ENCODE peak calls at places on chromosomes 16 and 17, in eight cellular contexts. O is cardiac fibroblast, M is mucosa of descending colon, F is GM12878, Q is lung, N is GM12865, B is astrocyte of the spinal cord, V is choroid plexus epithelial cell. H is an unnamed sample.

GRCh38 chr16:19008245-19008644 is 24.5 kb downstream of the TMC7 start:
- DNase-seq in B (peak), F (no peak), M (no peak), N (peak), O (peak), Q (no peak), V (peak), H (no peak)

GRCh38 chr16:68715471-68715870 is 21.6 kb upstream of the CDH1 start:
- DNase-seq in M (peak), V (peak), F (no peak), N (no peak), O (no peak), B (peak), Q (no peak), H (no peak)

GRCh38 chr17:79691931-79692330 is 38.8 kb upstream of the ENPP7 start:
- DNase-seq in Q (no peak), B (no peak), O (no peak), M (no peak), N (no peak), F (no peak), V (no peak), H (no peak)

GRCh38 chr17:38727661-38728220 is 2.4 kb upstream of the CISD3 start:
- DNase-seq in N (peak), M (no peak), O (no peak), Q (no peak), F (no peak), V (no peak), B (no peak), H (no peak)

GRCh38 chr17:68103148-68103547 is 67.6 kb downstream of the KPNA2 start:
- DNase-seq in F (no peak), M (no peak), V (no peak), N (no peak), B (no peak), Q (no peak), O (no peak), H (no peak)

GRCh38 chr17:44921122-44921882 is 6.0 kb upstream of the GFAP start:
- DNase-seq in N (no peak), F (no peak), B (no peak), O (no peak), Q (no peak), V (peak), M (no peak), H (no peak)

GRCh38 chr16:15777533-15778203 is 79.2 kb downstream of the MYH11 start:
- DNase-seq in O (peak), M (no peak), N (peak), Q (no peak), F (no peak), V (peak), B (peak), H (peak)

GRCh38 chr16:24977673-24978065 is 37.5 kb downstream of the ARHGAP17 start:
- DNase-seq in M (no peak), Q (no peak), O (peak), B (peak), F (no peak), N (no peak), V (peak), H (no peak)

GRCh38 chr17:60661489-60661888 is 16.2 kb upstream of the BCAS3 start:
- DNase-seq in Q (no peak), M (no peak), N (no peak), O (no peak), F (no peak), B (no peak), V (no peak), H (no peak)

GRCh38 chr17:67293251-67294203 is 48.5 kb upstream of the HELZ start:
- DNase-seq in N (peak), O (peak), M (peak), B (peak), F (peak), Q (peak), V (peak), H (no peak)

GRCh38 chr17:69539274-69539673 is 124.8 kb downstream of the MAP2K6 start:
- DNase-seq in M (no peak), N (no peak), O (peak), Q (no peak), V (peak), B (no peak), F (no peak), H (no peak)

GRCh38 chr17:43444223-43445008 is 39.4 kb upstream of the DHX8 start:
- DNase-seq in N (no peak), Q (no peak), B (peak), V (peak), O (no peak), F (no peak), M (no peak), H (no peak)

GRCh38 chr16:14007460-14007859 is 63.7 kb upstream of the MRTFB start:
- DNase-seq in N (peak), O (peak), V (peak), M (no peak), F (peak), B (peak), Q (no peak), H (no peak)

GRCh38 chr16:50371036-50371716 is 2.4 kb upstream of the BRD7 start:
- DNase-seq in M (no peak), O (no peak), N (no peak), B (no peak), Q (no peak), F (no peak), V (no peak), H (no peak)

GRCh38 chr16:85535352-85536072 is 77.6 kb upstream of the GSE1 start:
- DNase-seq in O (no peak), F (no peak), M (no peak), V (no peak), Q (no peak), B (no peak), N (no peak), H (no peak)

GRCh38 chr16:2056077-2056476 is 8.3 kb downstream of the TSC2 start:
- DNase-seq in M (no peak), O (peak), Q (no peak), F (no peak), V (peak), B (no peak), N (peak), H (no peak)

GRCh38 chr17:2932946-2933345 is 130.5 kb downstream of the OR1D5 start:
- DNase-seq in M (no peak), V (no peak), N (no peak), B (no peak), O (no peak), F (no peak), Q (no peak), H (no peak)

GRCh38 chr16:78742501-78743283 is 643.2 kb downstream of the WWOX start:
- DNase-seq in N (peak), O (no peak), M (peak), V (no peak), Q (no peak), F (peak), B (no peak), H (no peak)

GRCh38 chr16:51648521-51648920 is 497.5 kb upstream of the SALL1 start:
- DNase-seq in N (no peak), B (peak), M (no peak), V (peak), F (no peak), Q (no peak), O (no peak), H (no peak)

DNA sequence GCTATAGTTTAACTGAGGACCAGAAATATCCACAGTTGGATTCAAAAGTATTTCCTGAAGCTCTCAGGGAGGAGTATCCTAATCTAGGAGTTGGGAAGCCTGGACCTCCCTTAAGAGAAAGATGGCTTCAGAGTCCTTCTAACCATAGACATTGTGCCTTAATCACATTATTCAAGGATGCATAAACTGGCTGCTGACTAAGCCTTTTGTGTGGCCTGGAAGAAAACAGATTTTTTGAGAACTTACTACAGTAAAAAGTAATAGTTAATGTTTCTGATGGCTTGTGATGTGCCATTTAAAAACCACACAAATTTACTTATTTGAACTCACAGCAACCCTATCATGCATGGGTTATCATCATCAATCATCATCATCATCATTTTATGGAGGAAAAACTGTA is 126.2 kb upstream of the RPL38 start:
- DNase-seq in N (no peak), V (no peak), Q (no peak), M (no peak), B (no peak), F (no peak), O (no peak), H (no peak)
- TF ChIP-seq CTCF in N (no peak), V (no peak), Q (no peak), M (no peak), B (no peak), F (no peak), O (no peak), H (no peak)

DNA sequence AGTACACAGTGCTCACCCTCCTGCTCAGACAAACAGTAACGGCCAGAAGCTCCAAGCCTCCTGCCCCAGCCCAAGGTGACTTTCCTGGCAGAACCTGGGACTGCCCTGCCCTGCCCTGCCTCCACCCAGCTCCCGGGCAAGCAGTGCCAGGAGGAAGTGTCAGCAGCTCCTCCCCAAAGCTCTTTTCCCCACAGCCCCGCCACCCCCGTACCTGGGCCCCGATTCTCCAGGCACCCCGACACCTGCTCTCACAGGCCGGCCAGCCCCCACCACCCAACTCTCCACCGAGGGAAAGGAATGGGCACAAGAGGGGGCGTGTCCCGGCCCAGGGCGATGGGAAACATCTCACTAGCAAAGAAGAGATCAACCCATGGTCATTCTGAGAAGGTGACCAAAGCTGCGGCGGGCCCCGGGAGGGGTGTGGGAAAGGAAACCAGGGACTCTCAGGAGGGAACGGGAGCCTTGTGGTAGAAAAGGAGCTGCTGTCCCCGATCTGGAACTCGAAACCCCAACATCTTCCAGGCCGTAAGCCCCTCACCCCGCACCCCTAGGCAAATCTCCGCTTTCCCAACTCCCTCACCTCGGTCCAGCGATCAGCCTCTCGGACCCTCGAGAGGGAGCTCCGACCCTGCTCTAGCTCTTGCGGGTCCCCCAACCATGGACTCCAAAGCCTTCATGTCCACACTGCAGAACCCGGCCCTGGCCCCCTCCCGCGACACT is 1.2 kb downstream of the BCAR1 start:
- DNase-seq in V (no peak), F (no peak), Q (peak), B (peak), M (peak), N (no peak), O (no peak), H (no peak)
- H3K4me3 ChIP-seq in V (peak), F (peak), Q (peak), B (peak), M (peak), N (peak), O (peak), H (peak)

GRCh38 chr16:17970816-17971291 is 365.7 kb downstream of the NPIPA8 start:
- DNase-seq in N (no peak), V (no peak), M (no peak), B (no peak), Q (no peak), F (no peak), O (no peak), H (no peak)

GRCh38 chr16:17965131-17965530 is 371.4 kb downstream of the NPIPA8 start:
- DNase-seq in F (no peak), V (no peak), N (no peak), Q (no peak), O (no peak), M (no peak), B (no peak), H (no peak)

GRCh38 chr16:17972460-17972943 is 364.0 kb downstream of the NPIPA8 start:
- DNase-seq in N (no peak), F (no peak), B (no peak), V (no peak), M (no peak), Q (no peak), O (no peak), H (no peak)

DNA sequence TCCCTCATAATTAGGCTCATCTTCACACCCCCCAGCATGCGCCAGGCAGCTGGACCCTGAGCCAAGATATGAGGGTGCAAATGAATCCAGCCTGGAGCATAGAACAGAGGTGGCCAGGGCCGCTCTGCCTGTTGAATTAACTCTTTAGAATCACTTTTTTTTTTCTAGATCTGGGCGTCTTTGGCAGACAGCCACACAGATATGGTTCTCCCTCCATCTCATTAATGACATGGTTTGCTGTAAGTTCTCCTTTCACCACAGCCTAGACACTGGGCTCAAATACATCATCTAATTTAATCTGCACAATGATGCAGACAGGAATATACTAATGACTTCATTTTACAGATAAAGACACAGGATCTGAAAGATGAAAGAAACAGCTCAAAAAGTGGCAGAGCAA is 366.2 kb downstream of the NPIPA8 start:
- DNase-seq in N (no peak), F (no peak), V (no peak), M (no peak), O (no peak), B (no peak), Q (no peak), H (no peak)
- TF ChIP-seq CTCF in N (no peak), F (no peak), V (no peak), M (no peak), O (no peak), B (no peak), Q (no peak), H (no peak)

GRCh38 chr16:21644674-21645073 is 7.7 kb downstream of the IGSF6 start:
- DNase-seq in M (no peak), Q (no peak), B (no peak), F (no peak), N (no peak), V (no peak), O (no peak), H (no peak)

GRCh38 chr16:21638573-21638975 is 13.8 kb downstream of the IGSF6 start:
- DNase-seq in Q (no peak), M (no peak), N (no peak), V (peak), F (no peak), B (peak), O (peak), H (no peak)

GRCh38 chr16:21637032-21637968 is 15.1 kb downstream of the IGSF6 start:
- DNase-seq in O (no peak), V (no peak), F (no peak), M (no peak), Q (no peak), B (no peak), N (no peak), H (no peak)

GRCh38 chr16:21643787-21644186 is 8.6 kb downstream of the IGSF6 start:
- DNase-seq in M (no peak), O (no peak), F (no peak), N (no peak), Q (no peak), B (no peak), V (no peak), H (no peak)

DNA sequence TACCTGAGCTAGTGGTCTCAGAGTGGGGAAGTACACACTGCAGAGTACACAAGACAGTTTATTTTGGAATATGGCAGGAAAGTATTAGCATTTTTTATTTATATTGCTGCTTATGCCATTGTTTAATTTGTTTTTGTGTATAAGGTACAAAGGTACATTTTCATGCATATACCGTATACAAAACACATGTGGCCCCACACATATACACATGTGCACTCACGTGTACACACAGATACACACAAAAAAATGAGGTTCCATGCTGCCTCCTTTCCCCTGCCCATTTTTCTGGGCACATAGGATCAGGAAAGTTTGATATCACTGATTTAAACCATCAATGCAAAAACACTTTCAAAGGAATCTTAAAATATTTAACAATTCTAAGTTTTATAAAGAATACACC is 12.9 kb downstream of the IGSF6 start:
- DNase-seq in V (no peak), M (no peak), B (no peak), Q (no peak), F (no peak), O (no peak), N (no peak), H (no peak)
- H3K4me3 ChIP-seq in V (no peak), M (no peak), B (no peak), Q (no peak), F (no peak), O (no peak), N (no peak), H (no peak)

GRCh38 chr16:582218-582613 is 7.7 kb upstream of the RAB40C start:
- DNase-seq in V (no peak), N (no peak), Q (no peak), O (no peak), B (no peak), F (no peak), M (no peak), H (no peak)
- TF ChIP-seq CTCF in V (no peak), N (no peak), Q (no peak), O (no peak), B (no peak), F (no peak), M (no peak), H (no peak)